ENCODE peak calls at places on chromosomes 5 and 9, in four cellular contexts. I is HepG2, F is K562, R is A549. H is an unnamed sample.

GRCh38 chr9:110526426-110526825 is 53.1 kb downstream of the SVEP1 start:
- DNase-seq in I (no peak), F (no peak), R (no peak), H (no peak)

GRCh38 chr9:26655166-26655565 is 237.4 kb downstream of the CAAP1 start:
- DNase-seq in I (no peak), F (no peak), R (no peak), H (no peak)

GRCh38 chr5:88885043-88885442 is 2.1 kb upstream of the MEF2C start:
- DNase-seq in I (no peak), F (no peak), R (no peak), H (no peak)

GRCh38 chr5:160118349-160119141 is 705 bp downstream of the PWWP2A start:
- DNase-seq in I (no peak), F (peak), R (peak), H (peak)

GRCh38 chr9:87596862-87597261 is 99.2 kb downstream of the DAPK1 start:
- DNase-seq in I (no peak), F (no peak), R (no peak), H (no peak)

GRCh38 chr5:13695076-13695712 is 249.3 kb downstream of the DNAH5 start:
- DNase-seq in I (no peak), F (no peak), R (peak), H (no peak)

GRCh38 chr9:87701931-87702421 is 23.9 kb upstream of the CTSL start:
- DNase-seq in I (no peak), F (no peak), R (no peak), H (peak)

GRCh38 chr5:89276566-89277305 is 393.8 kb upstream of the MEF2C start:
- DNase-seq in I (no peak), F (no peak), R (no peak), H (no peak)

GRCh38 chr5:1161108-1161831 is 40.1 kb upstream of the SLC6A19 start:
- DNase-seq in I (peak), F (no peak), R (no peak), H (no peak)

GRCh38 chr9:126638571-126639132 is 24.9 kb downstream of the LMX1B start:
- DNase-seq in I (no peak), F (no peak), R (no peak), H (peak)

GRCh38 chr5:90037646-90038045 is 371.9 kb downstream of the CETN3 start:
- DNase-seq in I (no peak), F (no peak), R (no peak), H (no peak)

GRCh38 chr5:123856736-123857135 is 344.8 kb downstream of the CSNK1G3 start:
- DNase-seq in I (no peak), F (no peak), R (no peak), H (no peak)

GRCh38 chr5:159257629-159258283 is 5.3 kb upstream of the UBLCP1 start:
- DNase-seq in I (peak), F (no peak), R (no peak), H (no peak)

DNA sequence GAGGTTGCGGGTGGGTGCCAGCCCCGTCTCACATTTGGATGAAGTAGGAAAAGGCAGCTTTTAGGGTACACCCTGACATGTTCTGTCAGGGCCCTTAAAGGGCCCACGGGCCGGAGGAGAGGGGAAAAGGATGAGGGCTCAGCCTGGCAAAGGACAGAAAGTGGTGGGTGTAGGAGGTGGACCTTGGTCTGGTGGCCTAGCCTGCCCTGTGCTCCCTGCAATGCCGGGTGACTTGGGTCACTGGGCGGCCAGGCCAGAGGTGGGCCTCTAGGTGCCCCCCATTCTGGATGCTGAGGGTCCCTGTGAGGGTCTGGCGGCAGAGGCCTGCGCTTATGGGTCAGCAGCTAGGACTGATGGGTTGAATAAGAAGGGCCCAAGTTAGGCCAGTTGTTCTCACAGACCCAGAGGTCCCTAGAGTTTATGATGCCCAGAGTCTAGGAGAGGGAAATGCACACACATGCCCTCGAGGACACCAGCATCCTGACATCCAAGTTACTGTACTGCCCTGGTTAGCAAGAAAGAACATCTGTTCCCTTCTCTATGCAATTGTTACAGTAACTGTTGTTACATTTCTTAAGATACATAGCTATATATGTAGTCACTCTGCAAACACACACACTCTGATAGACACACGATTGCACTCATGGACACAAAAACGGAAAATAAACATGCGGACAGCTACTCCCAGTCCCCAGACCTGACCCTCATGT is 12.5 kb downstream of the TRIM7 start:
- DNase-seq in I (no peak), F (no peak), R (no peak), H (no peak)
- TF ChIP-seq NR3C1 in I (no peak), F (no peak), R (no peak), H (no peak)

DNA sequence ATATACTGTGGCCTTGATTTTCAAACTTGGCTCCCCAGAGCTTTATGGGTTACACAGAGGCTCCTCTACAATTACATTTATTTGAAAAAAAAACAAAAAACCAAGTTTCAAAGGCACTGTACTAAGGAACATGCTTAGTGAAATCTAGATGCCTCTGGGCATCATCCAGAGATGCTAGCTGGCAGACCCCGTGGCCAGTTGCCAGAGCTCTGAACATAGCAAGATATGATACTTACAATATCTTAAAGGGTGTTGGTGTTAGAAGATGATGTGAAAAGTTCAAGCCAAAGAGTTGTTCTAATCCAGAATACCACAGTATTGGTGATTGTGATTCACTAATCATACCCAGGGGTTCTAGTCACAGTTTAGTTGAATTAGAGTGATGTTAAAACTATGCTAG is 87.8 kb downstream of the JAK2 start:
- DNase-seq in I (no peak), F (no peak), R (no peak), H (no peak)
- TF ChIP-seq ESRRA in I (no peak), F (no peak), R (no peak), H (no peak)

GRCh38 chr5:136232316-136232715 is 39.4 kb upstream of the SMIM32 start:
- DNase-seq in I (no peak), F (no peak), R (no peak), H (no peak)

GRCh38 chr5:136236479-136237083 is 43.6 kb upstream of the SMIM32 start:
- DNase-seq in I (no peak), F (no peak), R (no peak), H (no peak)

GRCh38 chr5:136235316-136235715 is 42.4 kb upstream of the SMIM32 start:
- DNase-seq in I (no peak), F (no peak), R (no peak), H (no peak)
- TF ChIP-seq NR3C1 in I (no peak), F (no peak), R (no peak), H (no peak)

GRCh38 chr5:38382898-38383297 is 124.5 kb downstream of the EGFLAM start:
- DNase-seq in I (peak), F (peak), R (peak), H (peak)

GRCh38 chr5:38384396-38384795 is 126.0 kb downstream of the EGFLAM start:
- DNase-seq in I (no peak), F (no peak), R (no peak), H (no peak)

GRCh38 chr5:38381361-38381760 is 123.0 kb downstream of the EGFLAM start:
- DNase-seq in I (no peak), F (no peak), R (no peak), H (no peak)

GRCh38 chr5:38383701-38384100 is 125.3 kb downstream of the EGFLAM start:
- DNase-seq in I (no peak), F (no peak), R (no peak), H (no peak)

DNA sequence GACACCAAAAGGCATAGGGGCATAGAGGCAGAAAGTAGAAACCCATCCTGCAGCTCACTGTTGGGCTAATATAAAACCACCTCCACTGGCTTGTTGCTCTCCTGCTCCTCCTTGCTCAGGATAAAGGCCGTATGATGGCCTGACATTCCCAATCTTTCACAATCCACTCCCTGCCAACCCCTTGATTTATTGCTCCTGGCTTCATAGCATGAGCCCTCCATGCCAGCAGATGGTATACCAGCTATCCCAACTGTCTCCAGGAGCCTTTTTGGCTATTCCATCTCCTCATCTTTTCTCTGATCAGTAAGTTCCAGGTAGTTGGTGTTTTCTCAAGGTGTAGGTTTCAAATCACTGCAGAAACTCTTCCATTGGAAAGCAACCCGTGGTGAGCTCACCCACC is 128.8 kb downstream of the EGFLAM start:
- DNase-seq in I (no peak), F (no peak), R (no peak), H (no peak)
- TF ChIP-seq ESRRA in I (no peak), F (no peak), R (no peak), H (no peak)

DNA sequence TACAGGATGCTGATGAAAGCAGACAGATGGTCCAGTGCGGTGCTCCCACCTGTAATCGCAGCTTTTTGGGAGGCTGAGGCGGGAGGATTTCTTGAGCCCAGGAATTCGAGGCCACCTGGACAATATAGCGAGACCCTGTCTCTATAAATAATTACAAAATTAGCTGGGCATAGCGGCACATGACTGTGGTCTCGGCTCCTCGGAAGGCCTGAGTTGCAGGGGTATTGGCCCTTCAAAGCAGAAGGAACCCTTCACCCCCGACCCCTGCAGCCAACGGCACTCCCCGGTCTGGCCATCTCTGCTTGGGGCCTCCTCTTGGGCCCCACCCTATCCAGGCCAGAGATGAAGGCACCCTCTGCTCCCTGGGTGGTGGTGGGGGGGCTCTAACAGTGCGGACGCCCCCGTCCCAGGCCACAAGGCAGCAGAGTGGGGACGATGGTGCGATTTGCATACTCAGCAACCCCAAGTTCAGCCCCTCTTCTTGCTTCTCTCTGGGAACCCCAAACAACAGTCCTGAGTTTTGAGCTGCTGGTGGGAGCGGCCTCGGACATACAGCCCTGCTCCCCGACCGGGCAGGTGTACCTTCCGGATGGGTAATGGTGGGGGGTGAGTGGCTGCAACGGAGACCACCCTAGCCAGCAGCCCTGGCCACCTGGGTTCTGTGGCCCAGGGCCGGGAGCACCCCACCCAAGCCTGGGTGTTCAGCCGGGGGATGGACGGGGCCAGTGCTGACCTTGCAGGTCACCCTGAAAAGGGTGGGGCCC is 50.7 kb downstream of the NACC2 start:
- DNase-seq in I (no peak), F (no peak), R (no peak), H (no peak)
- TF ChIP-seq NR3C1 in I (no peak), F (no peak), R (no peak), H (no peak)

DNA sequence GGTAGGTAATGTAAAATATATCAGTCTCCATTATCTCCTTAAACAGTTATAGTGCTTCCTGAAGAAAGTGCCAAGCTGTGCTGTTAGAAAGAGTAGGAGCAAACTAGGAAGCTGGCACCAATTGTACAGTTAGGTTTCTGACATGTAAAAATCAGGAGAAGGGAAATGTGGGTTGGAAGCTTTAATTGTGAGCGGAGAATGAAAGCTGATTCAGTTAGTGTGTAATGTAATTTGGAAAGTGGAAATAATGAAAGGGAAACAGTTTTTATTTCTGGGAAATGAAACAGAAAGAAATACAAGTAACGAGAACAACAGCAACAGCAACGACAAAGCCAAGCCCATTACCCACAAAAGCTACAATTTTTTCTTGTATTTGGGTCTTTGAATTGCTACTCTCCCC is 48.8 kb upstream of the JAK2 start:
- DNase-seq in I (no peak), F (no peak), R (no peak), H (no peak)
- TF ChIP-seq ESRRA in I (no peak), F (no peak), R (no peak), H (no peak)

DNA sequence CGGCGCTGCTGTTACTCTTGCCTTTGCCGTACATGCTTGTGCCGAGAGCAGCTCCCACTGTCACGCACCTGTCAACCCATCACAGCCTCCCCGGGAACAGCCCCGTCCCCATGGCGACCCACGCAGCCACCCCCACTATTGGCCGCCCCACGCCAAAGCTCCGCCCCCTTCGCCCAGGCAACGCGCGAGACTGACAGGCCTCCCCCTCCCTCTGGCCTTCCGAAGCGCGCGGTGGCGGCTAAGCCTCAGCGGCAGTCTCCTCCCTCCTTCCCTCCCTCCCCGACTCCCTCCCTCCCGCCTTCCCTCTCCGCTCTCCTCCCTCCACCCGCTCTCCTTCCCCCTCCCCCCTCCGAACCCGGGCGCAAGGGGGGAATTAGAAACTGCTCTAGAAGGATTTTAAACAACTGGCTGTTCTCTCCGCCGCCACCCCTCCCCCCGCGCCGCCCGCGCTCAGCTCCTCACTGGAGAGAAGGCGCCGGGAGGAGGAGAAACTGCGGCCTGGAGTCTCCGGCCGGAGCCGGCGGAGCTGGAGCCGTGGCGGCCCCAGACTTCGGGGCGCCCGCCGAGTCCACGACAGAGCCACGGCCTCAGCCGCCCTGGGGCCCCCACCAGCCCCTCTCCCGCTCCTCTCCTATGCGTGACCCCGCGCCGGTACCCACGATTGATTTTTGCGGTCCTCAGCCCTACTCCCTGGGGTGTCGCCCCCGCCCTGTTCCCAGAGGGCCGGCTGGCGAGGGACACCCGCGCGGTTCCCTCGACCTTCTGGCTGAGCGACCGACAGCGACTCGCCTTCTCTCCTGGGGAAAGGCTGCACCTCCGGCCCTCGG is at the start of gene SSBP2:
- DNase-seq in I (peak), F (peak), R (peak), H (peak)
- TF ChIP-seq NR3C1 in I (no peak), F (no peak), R (no peak), H (no peak)

DNA sequence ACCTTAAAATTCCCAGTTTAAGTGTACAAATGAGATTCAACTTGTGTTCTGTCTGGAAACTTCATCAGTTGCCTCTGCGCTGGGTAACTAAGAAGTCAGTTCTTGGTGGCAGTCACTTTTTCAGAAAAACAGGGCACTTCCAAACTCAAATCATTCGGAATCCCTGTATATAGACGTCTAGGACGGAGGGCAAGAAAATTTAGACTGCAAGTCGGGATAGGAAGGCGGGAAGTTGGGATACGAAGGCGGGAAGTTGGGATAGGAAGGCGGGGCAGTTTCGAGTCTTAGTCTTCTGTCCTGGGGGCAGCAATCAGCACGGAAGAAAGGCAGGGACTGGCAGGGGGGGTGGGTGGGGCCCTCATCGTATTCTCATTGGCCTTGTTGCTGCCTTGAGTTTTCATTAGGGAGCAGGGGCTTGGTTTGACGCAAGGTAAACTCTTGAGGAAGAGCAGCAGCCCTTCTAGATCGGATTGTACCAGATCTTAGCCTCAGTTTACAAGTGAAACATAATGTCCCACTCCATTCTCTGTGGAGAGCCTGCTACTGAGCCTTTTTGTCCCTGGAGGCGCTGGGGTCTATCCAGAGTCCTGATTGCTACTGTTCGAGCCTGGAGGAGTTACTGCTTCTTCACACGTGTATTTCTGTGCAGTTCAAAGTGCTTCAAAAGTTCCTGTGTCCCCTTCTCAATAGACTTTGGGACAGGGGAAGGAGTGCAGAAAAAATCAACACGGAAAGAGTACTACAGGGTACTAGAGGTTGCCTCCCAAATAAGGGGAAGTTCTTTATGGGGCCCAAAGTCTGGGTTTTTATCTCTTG is 2.7 kb upstream of the PURA start:
- DNase-seq in I (no peak), F (no peak), R (no peak), H (peak)
- TF ChIP-seq ESRRA in I (no peak), F (no peak), R (no peak), H (no peak)

DNA sequence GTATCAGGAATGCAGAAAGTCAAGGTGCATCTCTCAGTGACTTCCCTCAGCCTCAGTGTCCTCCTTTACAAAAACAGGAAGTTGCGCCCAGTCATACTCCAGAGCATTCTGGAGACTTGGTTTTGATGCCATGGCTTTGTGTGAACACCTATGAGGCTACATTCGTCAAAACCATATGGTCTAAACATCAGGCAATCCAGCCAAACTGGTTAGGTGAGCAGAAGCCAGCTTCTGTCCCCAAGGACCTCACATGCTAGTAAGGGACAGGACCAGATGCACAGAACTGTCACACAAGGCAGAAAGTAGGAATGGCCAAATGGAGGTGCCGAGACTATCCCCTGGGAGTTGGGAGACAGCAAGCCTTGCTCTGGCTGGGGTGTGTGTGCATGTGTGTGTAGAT is 217.2 kb downstream of the MELK start:
- DNase-seq in I (no peak), F (no peak), R (no peak), H (no peak)
- TF ChIP-seq NR3C1 in I (no peak), F (no peak), R (no peak), H (no peak)

DNA sequence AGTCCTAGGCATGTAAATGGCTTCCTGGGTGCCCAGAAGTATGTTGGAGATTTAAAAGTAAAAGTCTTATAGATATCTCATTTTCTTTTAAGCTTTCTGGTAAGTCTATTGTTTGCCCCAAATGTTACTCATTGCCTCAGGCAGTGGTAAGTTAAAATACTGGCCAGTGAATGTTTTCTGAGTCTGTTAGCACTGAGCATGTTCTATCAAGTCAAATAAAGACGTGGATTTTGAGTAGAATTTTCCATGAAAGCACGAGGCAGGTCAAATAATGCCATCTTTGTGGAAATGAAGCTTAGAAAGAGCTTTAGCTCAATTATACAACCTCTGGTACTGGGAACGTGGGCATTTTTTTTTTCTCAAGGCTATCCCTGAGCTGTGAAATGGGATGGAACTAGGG is 651.3 kb upstream of the ACO1 start:
- DNase-seq in I (no peak), F (no peak), R (no peak), H (no peak)
- TF ChIP-seq ESRRA in I (no peak), F (no peak), R (no peak), H (no peak)

H was measured in WTC11.